ENCODE peak calls at places on chromosomes 3 and 15, in seven cellular contexts. One of them, this sample, is unnamed.
A peak's percentile ranks its signal among the peaks of the same experiment; 100 is the strongest.

GRCh38 chr15:29299784-29300183 is 30.2 kb upstream of the NSMCE3 start:
- DNase-seq in IMR-90: no peak
- DNase-seq in ovary: no peak
- DNase-seq in right lobe of liver: no peak
- DNase-seq in GM12891: no peak
- DNase-seq in sigmoid colon: no peak
- DNase-seq in H54: no peak
- DNase-seq in this sample: no peak

GRCh38 chr3:174957081-174957480 is 97.9 kb downstream of the NAALADL2 start:
- DNase-seq in sigmoid colon: no peak
- DNase-seq in H54: no peak
- DNase-seq in GM12891: no peak
- DNase-seq in IMR-90: peak; percentile 27
- DNase-seq in right lobe of liver: no peak
- DNase-seq in ovary: no peak
- DNase-seq in this sample: no peak

GRCh38 chr3:50089603-50089945 is 855 bp downstream of the RBM5 start:
- DNase-seq in GM12891: no peak
- DNase-seq in sigmoid colon: no peak
- DNase-seq in IMR-90: peak; percentile 21
- DNase-seq in ovary: no peak
- DNase-seq in right lobe of liver: no peak
- DNase-seq in H54: peak; percentile 38
- DNase-seq in this sample: no peak

GRCh38 chr15:73897441-73898261 is 24.3 kb downstream of the TBC1D21 start:
- DNase-seq in IMR-90: peak; percentile 96
- DNase-seq in ovary: no peak
- DNase-seq in right lobe of liver: peak; percentile 66
- DNase-seq in sigmoid colon: no peak
- DNase-seq in H54: peak; percentile 88
- DNase-seq in GM12891: peak; percentile 82
- DNase-seq in this sample: peak; percentile 51

GRCh38 chr3:86838927-86839326 is 152.0 kb downstream of the VGLL3 start:
- DNase-seq in IMR-90: no peak
- DNase-seq in H54: no peak
- DNase-seq in ovary: no peak
- DNase-seq in sigmoid colon: no peak
- DNase-seq in right lobe of liver: no peak
- DNase-seq in GM12891: no peak
- DNase-seq in this sample: no peak

GRCh38 chr3:24550588-24550987 is 55.9 kb upstream of the THRB start:
- DNase-seq in GM12891: no peak
- DNase-seq in ovary: no peak
- DNase-seq in right lobe of liver: no peak
- DNase-seq in sigmoid colon: no peak
- DNase-seq in H54: no peak
- DNase-seq in IMR-90: no peak
- DNase-seq in this sample: no peak

GRCh38 chr15:70670680-70671079 is 92.7 kb downstream of the UACA start:
- DNase-seq in right lobe of liver: no peak
- DNase-seq in ovary: no peak
- DNase-seq in sigmoid colon: no peak
- DNase-seq in IMR-90: no peak
- DNase-seq in H54: no peak
- DNase-seq in GM12891: no peak
- DNase-seq in this sample: no peak

GRCh38 chr3:28917895-28918294 is 363.0 kb upstream of the RBMS3 start:
- DNase-seq in right lobe of liver: no peak
- DNase-seq in ovary: no peak
- DNase-seq in GM12891: no peak
- DNase-seq in IMR-90: peak; percentile 24
- DNase-seq in sigmoid colon: no peak
- DNase-seq in H54: no peak
- DNase-seq in this sample: no peak

GRCh38 chr15:66706840-66707239 is 4.8 kb downstream of the SMAD6 start:
- DNase-seq in sigmoid colon: no peak
- DNase-seq in ovary: no peak
- DNase-seq in GM12891: no peak
- DNase-seq in IMR-90: no peak
- DNase-seq in H54: no peak
- DNase-seq in right lobe of liver: no peak
- DNase-seq in this sample: no peak

GRCh38 chr15:66704783-66705113 is 2.7 kb downstream of the SMAD6 start:
- DNase-seq in GM12891: no peak
- DNase-seq in H54: no peak
- DNase-seq in ovary: no peak
- DNase-seq in right lobe of liver: no peak
- DNase-seq in IMR-90: no peak
- DNase-seq in sigmoid colon: no peak
- DNase-seq in this sample: no peak

GRCh38 chr15:66707310-66708160 is 5.5 kb downstream of the SMAD6 start:
- DNase-seq in H54: no peak
- DNase-seq in right lobe of liver: no peak
- DNase-seq in GM12891: no peak
- DNase-seq in ovary: peak; percentile 66
- DNase-seq in sigmoid colon: peak; percentile 75
- DNase-seq in IMR-90: peak; percentile 43
- DNase-seq in this sample: no peak

GRCh38 chr15:66705277-66705927 is 3.4 kb downstream of the SMAD6 start:
- DNase-seq in ovary: no peak
- DNase-seq in right lobe of liver: no peak
- DNase-seq in sigmoid colon: no peak
- DNase-seq in H54: no peak
- DNase-seq in GM12891: no peak
- DNase-seq in IMR-90: no peak
- DNase-seq in this sample: no peak

GRCh38 chr15:66706225-66706732 is 4.2 kb downstream of the SMAD6 start:
- DNase-seq in GM12891: no peak
- DNase-seq in ovary: no peak
- DNase-seq in IMR-90: peak; percentile 35
- DNase-seq in sigmoid colon: no peak
- DNase-seq in H54: no peak
- DNase-seq in right lobe of liver: peak; percentile 62
- DNase-seq in this sample: peak; percentile 35
- TF ChIP-seq POLR2A in GM12891: no peak
- TF ChIP-seq POLR2A in ovary: no peak
- TF ChIP-seq POLR2A in IMR-90: no peak
- TF ChIP-seq POLR2A in sigmoid colon: no peak
- TF ChIP-seq POLR2A in H54: no peak
- TF ChIP-seq POLR2A in right lobe of liver: no peak
- TF ChIP-seq POLR2A in this sample: no peak

GRCh38 chr3:198032039-198032438 is 72.0 kb downstream of the LMLN start:
- DNase-seq in ovary: no peak
- DNase-seq in right lobe of liver: no peak
- DNase-seq in H54: no peak
- DNase-seq in GM12891: no peak
- DNase-seq in IMR-90: no peak
- DNase-seq in sigmoid colon: no peak
- DNase-seq in this sample: no peak

GRCh38 chr3:198030726-198031125 is 70.7 kb downstream of the LMLN start:
- DNase-seq in right lobe of liver: no peak
- DNase-seq in IMR-90: no peak
- DNase-seq in ovary: no peak
- DNase-seq in GM12891: no peak
- DNase-seq in sigmoid colon: no peak
- DNase-seq in H54: no peak
- DNase-seq in this sample: no peak

GRCh38 chr3:198028718-198029117 is 68.7 kb downstream of the LMLN start:
- DNase-seq in H54: no peak
- DNase-seq in ovary: no peak
- DNase-seq in right lobe of liver: no peak
- DNase-seq in GM12891: no peak
- DNase-seq in sigmoid colon: no peak
- DNase-seq in IMR-90: peak; percentile 81
- DNase-seq in this sample: no peak

GRCh38 chr3:198030125-198030524 is 70.1 kb downstream of the LMLN start:
- DNase-seq in ovary: no peak
- DNase-seq in IMR-90: no peak
- DNase-seq in H54: no peak
- DNase-seq in GM12891: no peak
- DNase-seq in right lobe of liver: no peak
- DNase-seq in sigmoid colon: no peak
- DNase-seq in this sample: no peak

DNA sequence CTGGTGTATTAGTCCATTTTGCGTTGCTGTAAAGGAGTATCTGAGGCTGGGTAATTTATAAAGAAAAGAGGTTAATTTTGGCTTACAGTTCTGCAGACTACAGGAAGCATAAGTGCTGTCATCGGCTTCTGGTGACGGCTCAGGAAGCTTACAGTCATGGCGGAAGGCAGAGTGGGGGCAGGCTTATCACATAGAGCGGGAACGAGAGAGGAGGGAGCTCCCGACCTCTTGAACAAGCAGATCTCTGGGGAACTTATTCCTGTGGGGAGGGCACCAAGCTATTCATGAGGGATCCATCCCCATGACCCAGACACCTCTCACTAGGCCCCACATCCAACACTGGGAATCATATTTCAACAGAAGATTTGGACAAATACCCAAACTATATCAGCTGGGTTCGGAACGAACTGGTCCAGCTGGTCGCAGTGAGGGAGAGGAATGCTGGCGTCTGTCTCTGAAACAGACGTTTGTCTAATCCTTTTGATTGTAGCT is 72.5 kb downstream of the LMLN start:
- DNase-seq in sigmoid colon: no peak
- DNase-seq in right lobe of liver: no peak
- DNase-seq in ovary: no peak
- DNase-seq in H54: no peak
- DNase-seq in IMR-90: peak; percentile 4
- DNase-seq in GM12891: no peak
- DNase-seq in this sample: no peak
- TF ChIP-seq POLR2A in sigmoid colon: no peak
- TF ChIP-seq POLR2A in right lobe of liver: no peak
- TF ChIP-seq POLR2A in ovary: no peak
- TF ChIP-seq POLR2A in H54: no peak
- TF ChIP-seq POLR2A in IMR-90: no peak
- TF ChIP-seq POLR2A in GM12891: no peak
- TF ChIP-seq POLR2A in this sample: no peak

GRCh38 chr3:195150194-195151118 is 120.5 kb downstream of the XXYLT1 start:
- DNase-seq in sigmoid colon: peak; percentile 93
- DNase-seq in GM12891: no peak
- DNase-seq in right lobe of liver: peak; percentile 58
- DNase-seq in H54: peak; percentile 86
- DNase-seq in ovary: peak; percentile 73
- DNase-seq in IMR-90: peak; percentile 81
- DNase-seq in this sample: peak; percentile 86
- TF ChIP-seq POLR2A in sigmoid colon: no peak
- TF ChIP-seq POLR2A in GM12891: peak; percentile 70
- TF ChIP-seq POLR2A in right lobe of liver: no peak
- TF ChIP-seq POLR2A in H54: no peak
- TF ChIP-seq POLR2A in ovary: no peak
- TF ChIP-seq POLR2A in IMR-90: no peak
- TF ChIP-seq POLR2A in this sample: peak; percentile 52

GRCh38 chr15:83094592-83094991 is 12.9 kb upstream of the TM6SF1 start:
- DNase-seq in GM12891: no peak
- DNase-seq in H54: no peak
- DNase-seq in sigmoid colon: no peak
- DNase-seq in right lobe of liver: no peak
- DNase-seq in IMR-90: no peak
- DNase-seq in ovary: no peak
- DNase-seq in this sample: no peak

GRCh38 chr15:83090465-83090864 is 17.0 kb upstream of the TM6SF1 start:
- DNase-seq in sigmoid colon: no peak
- DNase-seq in H54: no peak
- DNase-seq in GM12891: no peak
- DNase-seq in ovary: no peak
- DNase-seq in IMR-90: no peak
- DNase-seq in right lobe of liver: no peak
- DNase-seq in this sample: no peak

GRCh38 chr15:83087535-83087934 is 19.9 kb upstream of the TM6SF1 start:
- DNase-seq in sigmoid colon: no peak
- DNase-seq in H54: no peak
- DNase-seq in GM12891: no peak
- DNase-seq in IMR-90: no peak
- DNase-seq in ovary: no peak
- DNase-seq in right lobe of liver: no peak
- DNase-seq in this sample: no peak

GRCh38 chr15:83088876-83089275 is 18.6 kb upstream of the TM6SF1 start:
- DNase-seq in IMR-90: no peak
- DNase-seq in right lobe of liver: no peak
- DNase-seq in sigmoid colon: no peak
- DNase-seq in H54: no peak
- DNase-seq in ovary: no peak
- DNase-seq in GM12891: no peak
- DNase-seq in this sample: no peak

GRCh38 chr15:83092309-83092976 is 15.0 kb upstream of the TM6SF1 start:
- DNase-seq in sigmoid colon: peak; percentile 73
- DNase-seq in ovary: no peak
- DNase-seq in GM12891: no peak
- DNase-seq in right lobe of liver: no peak
- DNase-seq in H54: no peak
- DNase-seq in IMR-90: peak; percentile 77
- DNase-seq in this sample: peak; percentile 95
- TF ChIP-seq POLR2A in sigmoid colon: no peak
- TF ChIP-seq POLR2A in ovary: no peak
- TF ChIP-seq POLR2A in GM12891: no peak
- TF ChIP-seq POLR2A in right lobe of liver: peak; percentile 36
- TF ChIP-seq POLR2A in H54: no peak
- TF ChIP-seq POLR2A in IMR-90: no peak
- TF ChIP-seq POLR2A in this sample: peak; percentile 91

DNA sequence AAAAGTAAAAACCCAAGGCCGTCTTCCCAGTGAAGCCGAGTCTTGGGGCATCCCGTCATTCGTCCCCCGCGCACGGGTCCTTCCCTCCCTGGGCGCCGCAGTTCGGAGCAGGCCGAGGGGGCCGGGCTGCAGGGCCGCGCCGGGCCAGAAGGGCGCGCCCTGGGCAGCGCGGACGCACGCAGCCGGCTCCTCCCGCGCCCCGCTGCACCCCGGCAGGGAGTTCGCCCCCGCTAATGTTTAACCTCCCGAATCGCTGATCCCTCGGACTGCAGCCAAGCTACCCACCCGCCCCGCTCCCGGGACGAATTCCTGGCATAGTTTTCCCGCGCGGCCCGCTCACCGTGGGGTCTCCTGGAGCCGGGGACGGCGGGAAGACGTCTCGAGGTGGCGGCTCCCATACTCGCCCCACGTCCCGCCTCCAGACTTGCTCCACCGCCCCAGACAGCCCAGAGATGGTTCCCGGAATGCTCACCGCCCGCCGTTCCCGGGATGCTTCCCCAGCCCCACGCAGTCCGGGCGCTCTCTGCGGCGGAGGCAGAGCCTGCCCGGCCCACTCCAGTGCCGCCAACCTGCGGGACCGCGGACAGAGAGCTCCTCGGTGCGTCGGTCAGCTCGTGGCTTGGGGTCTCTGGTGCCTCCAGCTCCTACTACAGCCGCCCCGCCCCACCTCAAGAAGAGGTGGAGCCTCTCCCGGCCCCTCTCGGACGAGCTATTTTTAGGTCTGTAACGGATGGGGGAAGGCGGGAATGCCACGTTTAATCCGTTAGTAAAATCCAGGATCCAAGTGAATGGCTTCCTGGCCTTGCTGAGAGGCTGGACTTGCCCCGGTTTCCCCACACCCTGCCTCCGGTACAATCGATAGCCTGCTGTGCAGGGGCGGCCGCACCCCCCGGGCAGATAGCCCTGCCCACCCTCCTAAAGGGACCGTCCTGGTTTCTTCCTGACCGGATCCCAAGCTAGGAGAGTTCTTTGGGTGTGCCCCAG is at the start of gene DZIP1L:
- DNase-seq in right lobe of liver: peak; percentile 56
- DNase-seq in ovary: peak; percentile 78
- DNase-seq in IMR-90: peak; percentile 70
- DNase-seq in H54: peak; percentile 68
- DNase-seq in GM12891: peak; percentile 58
- DNase-seq in sigmoid colon: peak; percentile 86
- DNase-seq in this sample: peak; percentile 46
- TF ChIP-seq POLR2A in right lobe of liver: peak; percentile 18
- TF ChIP-seq POLR2A in ovary: peak; percentile 63
- TF ChIP-seq POLR2A in IMR-90: peak; percentile 76
- TF ChIP-seq POLR2A in H54: peak; percentile 81
- TF ChIP-seq POLR2A in GM12891: no peak
- TF ChIP-seq POLR2A in sigmoid colon: peak; percentile 23
- TF ChIP-seq POLR2A in this sample: no peak

This sample was measured in erythroblast.